ENCODE peak calls at places on chromosome 4, in four cellular contexts. V is WTC11, N is K562, Z is HepG2. M is an unnamed sample.

GRCh38 chr4:153634737-153635353 is 49.2 kb upstream of the TLR2 start:
- DNase-seq in V (no peak), N (peak), Z (peak), M (peak)

GRCh38 chr4:41877020-41877796 is 58.0 kb upstream of the TMEM33 start:
- DNase-seq in V (no peak), N (no peak), Z (no peak), M (no peak)

GRCh38 chr4:187383181-187383580 is 612.4 kb upstream of the ZFP42 start:
- DNase-seq in V (no peak), N (no peak), Z (no peak), M (no peak)

GRCh38 chr4:55507612-55508011 is 39.1 kb downstream of the CLOCK start:
- DNase-seq in V (no peak), N (no peak), Z (no peak), M (no peak)

GRCh38 chr4:163273922-163274321 is 58.5 kb downstream of the NPY1R start:
- DNase-seq in V (no peak), N (no peak), Z (no peak), M (no peak)

GRCh38 chr4:83644677-83645639 is 109.0 kb downstream of the GPAT3 start:
- DNase-seq in V (no peak), N (peak), Z (peak), M (peak)

GRCh38 chr4:142614621-142615323 is 231.3 kb downstream of the INPP4B start:
- DNase-seq in V (no peak), N (no peak), Z (no peak), M (no peak)

GRCh38 chr4:139243448-139244365 is 36.3 kb downstream of the MGARP start:
- DNase-seq in V (no peak), N (no peak), Z (peak), M (peak)

GRCh38 chr4:109649872-109650271 is 53.4 kb downstream of the CASP6 start:
- DNase-seq in V (no peak), N (no peak), Z (no peak), M (no peak)

GRCh38 chr4:10098770-10099139 is 17.8 kb downstream of the WDR1 start:
- DNase-seq in V (no peak), N (no peak), Z (no peak), M (no peak)

GRCh38 chr4:21451032-21451431 is 497.5 kb downstream of the KCNIP4 start:
- DNase-seq in V (no peak), N (no peak), Z (no peak), M (no peak)

GRCh38 chr4:165199286-165199685 is 8.1 kb upstream of the KLHL2 start:
- DNase-seq in V (no peak), N (no peak), Z (no peak), M (no peak)

GRCh38 chr4:118954246-118954645 is 65.6 kb downstream of the SYNPO2 start:
- DNase-seq in V (no peak), N (no peak), Z (no peak), M (no peak)

GRCh38 chr4:186191266-186192067 is at the start of gene CYP4V2:
- DNase-seq in V (peak), N (peak), Z (peak), M (peak)

GRCh38 chr4:37648084-37648817 is 37.9 kb downstream of the RELL1 start:
- DNase-seq in V (no peak), N (no peak), Z (peak), M (no peak)

GRCh38 chr4:112633477-112634235 is 3.1 kb downstream of the ZGRF1 start:
- DNase-seq in V (no peak), N (peak), Z (peak), M (peak)

GRCh38 chr4:123284166-123284565 is 112.4 kb upstream of the SPRY1 start:
- DNase-seq in V (no peak), N (no peak), Z (no peak), M (no peak)

GRCh38 chr4:8337083-8337482 is 67.5 kb downstream of the HTRA3 start:
- DNase-seq in V (no peak), N (no peak), Z (no peak), M (no peak)

GRCh38 chr4:157739237-157739636 is 433.6 kb downstream of the GASK1B start:
- DNase-seq in V (no peak), N (no peak), Z (no peak), M (no peak)

GRCh38 chr4:92455956-92456355 is 152.2 kb downstream of the GRID2 start:
- DNase-seq in V (no peak), N (no peak), Z (no peak), M (no peak)
- TF ChIP-seq ELF4 in V (no peak), N (no peak), Z (no peak), M (no peak)

DNA sequence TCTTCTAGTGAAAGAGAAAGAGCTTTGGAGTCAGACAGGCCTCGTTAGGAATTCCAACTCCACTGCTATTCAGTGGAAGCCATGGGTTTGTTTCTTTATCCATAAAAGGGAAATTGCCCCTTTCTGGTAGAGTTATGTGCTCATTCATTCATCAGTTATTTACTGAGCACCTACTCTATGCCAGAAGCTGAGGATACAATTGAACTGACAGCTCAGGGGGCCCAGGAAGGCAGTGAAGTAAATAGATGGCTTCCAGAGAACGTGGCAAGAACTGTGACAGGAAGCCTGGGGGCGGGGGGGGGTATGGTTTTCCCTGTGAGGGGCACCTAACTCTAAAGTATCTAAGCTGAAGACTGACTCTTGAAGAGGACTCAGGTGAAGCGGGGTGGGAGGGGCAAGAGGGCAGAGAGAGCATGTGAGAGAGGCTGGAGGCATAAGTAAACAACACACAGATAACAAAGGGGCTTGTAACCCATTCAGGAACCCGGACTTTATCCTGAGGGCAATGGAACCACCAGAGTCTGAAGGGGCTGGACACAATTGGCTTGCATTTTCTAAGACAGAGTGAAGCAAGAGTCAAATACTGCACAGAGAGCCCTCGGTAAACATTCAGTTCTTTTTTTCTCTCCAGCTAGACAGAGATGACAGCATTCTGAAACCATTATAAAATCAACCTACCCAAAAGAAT is 20.2 kb downstream of the ANXA5 start:
- DNase-seq in V (no peak), N (no peak), Z (peak), M (no peak)
- TF ChIP-seq ELF4 in V (no peak), N (no peak), Z (no peak), M (no peak)

DNA sequence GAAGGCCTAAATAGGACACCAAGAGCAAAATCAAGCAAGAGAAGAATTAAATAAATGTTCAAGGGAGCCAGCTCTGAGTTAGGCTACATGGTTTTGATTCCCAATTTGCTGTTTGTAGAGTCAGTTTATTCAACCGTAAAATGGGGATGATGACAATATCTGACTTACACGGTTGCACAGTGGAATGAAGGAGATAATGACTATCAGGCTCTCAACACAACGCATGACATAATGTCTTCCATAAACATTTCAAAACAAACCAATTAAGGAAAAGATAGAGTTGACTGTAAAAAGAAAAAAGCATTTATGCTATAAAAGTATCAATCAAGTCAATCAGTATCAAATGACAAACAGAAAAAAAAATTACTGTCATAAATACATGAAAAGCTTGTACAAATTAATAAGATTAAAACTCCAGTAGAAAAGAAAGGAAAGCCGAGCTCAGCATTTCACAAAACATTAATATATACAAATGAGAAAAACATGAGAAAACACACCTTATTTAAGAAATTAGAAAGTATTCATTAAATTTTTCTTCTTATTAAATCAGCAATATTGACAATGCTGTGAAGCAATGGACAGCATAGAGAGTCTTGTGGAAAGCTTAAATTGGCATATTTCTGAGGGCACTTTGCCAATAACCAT is 179.0 kb downstream of the SCFD2 start:
- DNase-seq in V (no peak), N (no peak), Z (no peak), M (peak)
- TF ChIP-seq ELF4 in V (no peak), N (no peak), Z (no peak), M (no peak)

GRCh38 chr4:3342182-3342854 is 49.5 kb downstream of the RGS12 start:
- DNase-seq in V (no peak), N (no peak), Z (peak), M (peak)
- TF ChIP-seq ELF4 in V (no peak), N (no peak), Z (no peak), M (no peak)